ENCODE peak calls at places on chromosomes 2 and 18, in ten cellular contexts. A, F, R, E, S, L, W, C, T and N are unnamed samples.

GRCh38 chr2:46164581-46165301 is 132.5 kb upstream of the EPAS1 start:
- DNase-seq in A (no peak), S (no peak), L (no peak), W (peak), C (peak), F (no peak), E (no peak), T (no peak), R (no peak), N (no peak)

GRCh38 chr2:39379643-39380524 is 57.2 kb downstream of the MAP4K3 start:
- DNase-seq in R (no peak), C (peak), L (no peak), W (peak), E (no peak), S (no peak), A (no peak), T (peak), F (peak), N (no peak)

GRCh38 chr2:181573140-181573736 is 83.7 kb downstream of the CERKL start:
- DNase-seq in A (no peak), S (no peak), T (peak), R (no peak), F (peak), C (peak), W (peak), L (no peak), E (no peak), N (no peak)

GRCh38 chr2:164530464-164530863 is 90.8 kb downstream of the GRB14 start:
- DNase-seq in C (no peak), S (no peak), L (no peak), T (no peak), E (no peak), R (no peak), F (no peak), W (no peak), A (no peak), N (no peak)

GRCh38 chr2:107717666-107718065 is 109.0 kb upstream of the RGPD4 start:
- DNase-seq in T (peak), C (no peak), F (no peak), A (peak), W (no peak), S (no peak), R (no peak), L (no peak), E (no peak), N (no peak)

GRCh38 chr18:10519366-10519765 is 6.5 kb upstream of the NAPG start:
- DNase-seq in T (no peak), C (peak), L (no peak), S (no peak), E (no peak), W (no peak), R (no peak), A (no peak), F (no peak), N (no peak)

GRCh38 chr2:54648256-54648655 is 75.2 kb upstream of the EML6 start:
- DNase-seq in F (no peak), W (no peak), R (no peak), S (no peak), T (no peak), E (no peak), C (no peak), L (no peak), A (no peak), N (no peak)

GRCh38 chr2:229174794-229175529 is 96.1 kb downstream of the PID1 start:
- DNase-seq in F (no peak), L (no peak), W (peak), A (no peak), T (no peak), R (no peak), E (no peak), S (no peak), C (peak), N (no peak)

GRCh38 chr18:49172246-49172645 is 221.5 kb upstream of the SMAD7 start:
- DNase-seq in E (no peak), T (no peak), S (no peak), R (no peak), L (no peak), W (no peak), A (no peak), C (no peak), F (no peak), N (no peak)

GRCh38 chr2:152221870-152222269 is 46.3 kb upstream of the STAM2 start:
- DNase-seq in E (no peak), W (peak), C (peak), R (no peak), T (no peak), F (peak), L (no peak), S (no peak), A (no peak), N (no peak)